ENCODE peak calls at places on chromosome 2, in five cellular contexts. S, P, L, Y and Z are unnamed samples.

GRCh38 chr2:117396161-117396560 is 418.3 kb upstream of the DDX18 start:
- DNase-seq in P (no peak), L (no peak), Y (no peak), S (no peak), Z (no peak)

GRCh38 chr2:26988165-26988879 is 17.9 kb downstream of the MAPRE3 start:
- DNase-seq in L (no peak), Y (no peak), P (no peak), S (no peak), Z (peak)

GRCh38 chr2:126719191-126720030 is 63.5 kb downstream of the GYPC start:
- DNase-seq in S (no peak), P (no peak), L (no peak), Y (no peak), Z (no peak)

GRCh38 chr2:189116059-189116458 is 63.5 kb downstream of the COL5A2 start:
- DNase-seq in S (no peak), Y (no peak), P (no peak), L (no peak), Z (no peak)

GRCh38 chr2:227482638-227483340 is 10.8 kb downstream of the AGFG1 start:
- DNase-seq in S (no peak), P (no peak), L (no peak), Y (no peak), Z (peak)

GRCh38 chr2:160482673-160483072 is 10.9 kb downstream of the RBMS1 start:
- DNase-seq in S (no peak), L (no peak), P (no peak), Y (no peak), Z (no peak)

GRCh38 chr2:201786471-201786870 is 5.7 kb upstream of the ALS2 start:
- DNase-seq in S (no peak), Y (no peak), P (no peak), L (no peak), Z (peak)

GRCh38 chr2:74146929-74147728 is 583 bp downstream of the BOLA3 start:
- DNase-seq in L (no peak), Y (no peak), S (peak), P (no peak), Z (peak)

GRCh38 chr2:157837851-157838441 is 38.2 kb downstream of the ACVR1 start:
- DNase-seq in P (no peak), Y (peak), L (no peak), S (peak), Z (peak)

GRCh38 chr2:151043484-151043883 is 218.2 kb downstream of the RBM43 start:
- DNase-seq in S (no peak), P (no peak), Y (no peak), L (no peak), Z (no peak)

GRCh38 chr2:57552885-57553284 is 493.7 kb upstream of the VRK2 start:
- DNase-seq in P (no peak), Y (no peak), S (no peak), L (no peak), Z (no peak)
- TF ChIP-seq CTCF in P (no peak), Y (no peak), S (no peak), L (no peak), Z (no peak)

GRCh38 chr2:98901702-98902101 is 34.3 kb downstream of the CRACDL start:
- DNase-seq in L (no peak), S (no peak), Y (no peak), P (no peak), Z (no peak)
- TF ChIP-seq CTCF in L (no peak), S (no peak), Y (no peak), P (no peak), Z (no peak)

GRCh38 chr2:133581027-133581760 is 12.9 kb upstream of the NCKAP5 start:
- DNase-seq in L (no peak), P (no peak), Y (no peak), S (no peak), Z (peak)
- TF ChIP-seq CTCF in L (no peak), P (no peak), Y (no peak), S (no peak), Z (no peak)

DNA sequence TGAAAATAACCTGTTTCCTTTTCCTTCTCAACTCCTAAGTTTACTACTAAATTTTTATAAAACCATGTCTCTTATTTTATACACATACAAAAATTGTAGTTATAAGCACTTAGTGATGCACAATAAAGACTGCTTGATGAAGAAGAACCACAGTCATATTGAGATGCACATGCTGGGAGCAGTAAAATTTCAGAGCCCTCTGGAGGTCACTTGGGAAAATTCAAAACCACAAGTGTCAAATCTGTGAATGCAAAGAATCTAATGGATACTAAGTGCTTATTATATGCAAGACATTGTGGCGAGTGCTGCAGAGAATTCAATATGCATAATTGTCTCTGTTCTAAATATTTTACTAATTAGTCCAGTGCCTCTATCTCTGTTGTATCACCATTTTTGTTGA is 180.5 kb downstream of the VWC2L start:
- DNase-seq in Y (no peak), L (no peak), P (no peak), S (no peak), Z (no peak)
- TF ChIP-seq CTCF in Y (no peak), L (no peak), P (no peak), S (no peak), Z (no peak)

GRCh38 chr2:23692263-23692662 is 234.7 kb downstream of the ATAD2B start:
- DNase-seq in S (no peak), P (no peak), L (peak), Y (no peak), Z (no peak)

GRCh38 chr2:23689891-23690290 is 237.0 kb downstream of the ATAD2B start:
- DNase-seq in P (no peak), Y (no peak), L (peak), S (no peak), Z (no peak)

GRCh38 chr2:23690421-23691105 is 236.4 kb downstream of the ATAD2B start:
- DNase-seq in Y (no peak), L (peak), P (no peak), S (no peak), Z (no peak)

GRCh38 chr2:23691576-23691975 is 235.3 kb downstream of the ATAD2B start:
- DNase-seq in S (no peak), L (peak), P (no peak), Y (no peak), Z (no peak)

GRCh38 chr2:23691106-23691470 is 235.8 kb downstream of the ATAD2B start:
- DNase-seq in S (no peak), Y (no peak), L (peak), P (no peak), Z (no peak)
- TF ChIP-seq CTCF in S (no peak), Y (no peak), L (no peak), P (no peak), Z (no peak)